ENCODE peak calls at places on chromosomes 12 and 14, in four cellular contexts. One of them, this sample, is unnamed.

GRCh38 chr14:95256011-95256775 is 63.5 kb downstream of the CLMN start:
- DNase-seq in neural progenitor cell: peak; percentile 41
- DNase-seq in cardiac muscle cell: no peak
- DNase-seq in fibroblast of lung: no peak
- DNase-seq in this sample: no peak

GRCh38 chr14:92903359-92903758 is 19.6 kb upstream of the CHGA start:
- DNase-seq in neural progenitor cell: no peak
- DNase-seq in cardiac muscle cell: no peak
- DNase-seq in fibroblast of lung: no peak
- DNase-seq in this sample: no peak

GRCh38 chr12:64019654-64020053 is 175.2 kb downstream of the SRGAP1 start:
- DNase-seq in neural progenitor cell: no peak
- DNase-seq in cardiac muscle cell: no peak
- DNase-seq in fibroblast of lung: no peak
- DNase-seq in this sample: no peak

GRCh38 chr12:9064815-9065606 is 50.7 kb downstream of the A2M start:
- DNase-seq in neural progenitor cell: peak; percentile 77
- DNase-seq in cardiac muscle cell: peak; percentile 65
- DNase-seq in fibroblast of lung: peak; percentile 55
- DNase-seq in this sample: no peak

GRCh38 chr12:52776913-52777395 is at the start of gene KRT76:
- DNase-seq in neural progenitor cell: no peak
- DNase-seq in cardiac muscle cell: no peak
- DNase-seq in fibroblast of lung: no peak
- DNase-seq in this sample: no peak

GRCh38 chr14:105974902-105975301 is 448.5 kb downstream of the TMEM121 start:
- DNase-seq in neural progenitor cell: no peak
- DNase-seq in cardiac muscle cell: no peak
- DNase-seq in fibroblast of lung: no peak
- DNase-seq in this sample: no peak

GRCh38 chr12:77999074-77999715 is 168.5 kb downstream of the NAV3 start:
- DNase-seq in neural progenitor cell: no peak
- DNase-seq in cardiac muscle cell: no peak
- DNase-seq in fibroblast of lung: no peak
- DNase-seq in this sample: no peak

GRCh38 chr12:131366261-131366871 is 344.5 kb upstream of the SFSWAP start:
- DNase-seq in neural progenitor cell: no peak
- DNase-seq in cardiac muscle cell: no peak
- DNase-seq in fibroblast of lung: no peak
- DNase-seq in this sample: no peak

GRCh38 chr12:83793616-83794015 is 1106.9 kb downstream of the TMTC2 start:
- DNase-seq in neural progenitor cell: no peak
- DNase-seq in cardiac muscle cell: no peak
- DNase-seq in fibroblast of lung: peak; percentile 11
- DNase-seq in this sample: no peak

GRCh38 chr14:60618200-60618599 is 31.1 kb downstream of the SIX1 start:
- DNase-seq in neural progenitor cell: no peak
- DNase-seq in cardiac muscle cell: no peak
- DNase-seq in fibroblast of lung: no peak
- DNase-seq in this sample: no peak

GRCh38 chr12:126685636-126686035 is 1581.3 kb upstream of the TMEM132C start:
- DNase-seq in neural progenitor cell: no peak
- DNase-seq in cardiac muscle cell: no peak
- DNase-seq in fibroblast of lung: no peak
- DNase-seq in this sample: no peak

GRCh38 chr14:96590190-96590860 is 88.1 kb downstream of the PAPOLA start:
- DNase-seq in neural progenitor cell: peak; percentile 30
- DNase-seq in cardiac muscle cell: no peak
- DNase-seq in fibroblast of lung: no peak
- DNase-seq in this sample: no peak

GRCh38 chr14:55843718-55844403 is 263.9 kb downstream of the KTN1 start:
- DNase-seq in neural progenitor cell: no peak
- DNase-seq in cardiac muscle cell: no peak
- DNase-seq in fibroblast of lung: peak; percentile 36
- DNase-seq in this sample: no peak

GRCh38 chr14:96754845-96755184 is 42.4 kb upstream of the VRK1 start:
- DNase-seq in neural progenitor cell: peak; percentile 81
- DNase-seq in cardiac muscle cell: no peak
- DNase-seq in fibroblast of lung: no peak
- DNase-seq in this sample: no peak

GRCh38 chr12:11927311-11927935 is 143.3 kb upstream of the BCL2L14 start:
- DNase-seq in neural progenitor cell: peak; percentile 72
- DNase-seq in cardiac muscle cell: peak; percentile 89
- DNase-seq in fibroblast of lung: peak; percentile 49
- DNase-seq in this sample: no peak

GRCh38 chr12:110937104-110937641 is 16.8 kb upstream of the MYL2 start:
- DNase-seq in neural progenitor cell: peak; percentile 81
- DNase-seq in cardiac muscle cell: peak; percentile 59
- DNase-seq in fibroblast of lung: peak; percentile 31
- DNase-seq in this sample: no peak

GRCh38 chr12:78229491-78230209 is 399.0 kb downstream of the NAV3 start:
- DNase-seq in neural progenitor cell: peak; percentile 60
- DNase-seq in cardiac muscle cell: peak; percentile 56
- DNase-seq in fibroblast of lung: peak; percentile 54
- DNase-seq in this sample: no peak

GRCh38 chr12:29725587-29726320 is 58.0 kb downstream of the TMTC1 start:
- DNase-seq in neural progenitor cell: no peak
- DNase-seq in cardiac muscle cell: peak; percentile 97
- DNase-seq in fibroblast of lung: peak; percentile 81
- DNase-seq in this sample: peak; percentile 89

GRCh38 chr12:2179953-2180736 is 127.4 kb downstream of the CACNA1C start:
- DNase-seq in neural progenitor cell: no peak
- DNase-seq in cardiac muscle cell: peak; percentile 94
- DNase-seq in fibroblast of lung: peak; percentile 98
- DNase-seq in this sample: peak; percentile 93

GRCh38 chr12:113278631-113279030 is 56.3 kb downstream of the SLC8B1 start:
- DNase-seq in neural progenitor cell: no peak
- DNase-seq in cardiac muscle cell: no peak
- DNase-seq in fibroblast of lung: no peak
- DNase-seq in this sample: no peak

GRCh38 chr12:24944598-24944975 is 4.3 kb downstream of the BCAT1 start:
- DNase-seq in neural progenitor cell: no peak
- DNase-seq in cardiac muscle cell: no peak
- DNase-seq in fibroblast of lung: no peak
- DNase-seq in this sample: no peak

GRCh38 chr12:53452159-53453077 is 516 bp downstream of the PCBP2 start:
- DNase-seq in neural progenitor cell: peak; percentile 95
- DNase-seq in cardiac muscle cell: peak; percentile 94
- DNase-seq in fibroblast of lung: peak; percentile 91
- DNase-seq in this sample: peak; percentile 90

GRCh38 chr12:121524196-121524930 is 56.5 kb downstream of the KDM2B start:
- DNase-seq in neural progenitor cell: peak; percentile 38
- DNase-seq in cardiac muscle cell: no peak
- DNase-seq in fibroblast of lung: no peak
- DNase-seq in this sample: no peak

GRCh38 chr14:94593749-94594431 is 12.7 kb downstream of the SERPINA5 start:
- DNase-seq in neural progenitor cell: no peak
- DNase-seq in cardiac muscle cell: no peak
- DNase-seq in fibroblast of lung: no peak
- DNase-seq in this sample: no peak

GRCh38 chr12:69732088-69732487 is 6.6 kb upstream of the RAB3IP start:
- DNase-seq in neural progenitor cell: no peak
- DNase-seq in cardiac muscle cell: no peak
- DNase-seq in fibroblast of lung: peak; percentile 9
- DNase-seq in this sample: no peak

GRCh38 chr14:56686416-56686815 is 106.8 kb downstream of the TMEM260 start:
- DNase-seq in neural progenitor cell: peak; percentile 73
- DNase-seq in cardiac muscle cell: no peak
- DNase-seq in fibroblast of lung: no peak
- DNase-seq in this sample: no peak

GRCh38 chr12:50520345-50520744 is 15.6 kb downstream of the DIP2B start:
- DNase-seq in neural progenitor cell: no peak
- DNase-seq in cardiac muscle cell: no peak
- DNase-seq in fibroblast of lung: no peak
- DNase-seq in this sample: no peak

GRCh38 chr12:131803995-131804521 is 24.1 kb upstream of the MMP17 start:
- DNase-seq in neural progenitor cell: no peak
- DNase-seq in cardiac muscle cell: peak; percentile 65
- DNase-seq in fibroblast of lung: peak; percentile 36
- DNase-seq in this sample: no peak

GRCh38 chr14:92511472-92512247 is 1.9 kb upstream of the RIN3 start:
- DNase-seq in neural progenitor cell: no peak
- DNase-seq in cardiac muscle cell: peak; percentile 96
- DNase-seq in fibroblast of lung: peak; percentile 95
- DNase-seq in this sample: no peak

GRCh38 chr12:7907009-7907408 is 29.0 kb downstream of the SLC2A3 start:
- DNase-seq in neural progenitor cell: peak; percentile 51
- DNase-seq in cardiac muscle cell: peak; percentile 48
- DNase-seq in fibroblast of lung: peak; percentile 57
- DNase-seq in this sample: no peak

GRCh38 chr12:40168868-40169267 is 55.9 kb upstream of the LRRK2 start:
- DNase-seq in neural progenitor cell: no peak
- DNase-seq in cardiac muscle cell: no peak
- DNase-seq in fibroblast of lung: no peak
- DNase-seq in this sample: no peak

GRCh38 chr14:95533391-95533821 is 1.4 kb upstream of the GLRX5 start:
- DNase-seq in neural progenitor cell: peak; percentile 27
- DNase-seq in cardiac muscle cell: peak; percentile 64
- DNase-seq in fibroblast of lung: peak; percentile 58
- DNase-seq in this sample: no peak

GRCh38 chr12:25056011-25056410 is 107.1 kb upstream of the BCAT1 start:
- DNase-seq in neural progenitor cell: no peak
- DNase-seq in cardiac muscle cell: no peak
- DNase-seq in fibroblast of lung: no peak
- DNase-seq in this sample: no peak

GRCh38 chr12:89389755-89390661 is 37.7 kb upstream of the DUSP6 start:
- DNase-seq in neural progenitor cell: no peak
- DNase-seq in cardiac muscle cell: peak; percentile 78
- DNase-seq in fibroblast of lung: no peak
- DNase-seq in this sample: no peak

GRCh38 chr12:94123127-94123526 is 25.2 kb upstream of the PLXNC1 start:
- DNase-seq in neural progenitor cell: no peak
- DNase-seq in cardiac muscle cell: no peak
- DNase-seq in fibroblast of lung: no peak
- DNase-seq in this sample: no peak

GRCh38 chr14:101973356-101973755 is 9.0 kb downstream of the DYNC1H1 start:
- DNase-seq in neural progenitor cell: no peak
- DNase-seq in cardiac muscle cell: no peak
- DNase-seq in fibroblast of lung: no peak
- DNase-seq in this sample: no peak
- H3K4me1 ChIP-seq in neural progenitor cell: no peaks in the 10 kb centered on the region
- H3K4me1 ChIP-seq in cardiac muscle cell: no peaks in the 10 kb centered on the region
- H3K4me1 ChIP-seq in fibroblast of lung: peaks cover 11% of the 10 kb centered on the region
- H3K4me1 ChIP-seq in this sample: peaks cover 34% of the 10 kb centered on the region

GRCh38 chr14:104900639-104901512 is 23.8 kb upstream of the PLD4 start:
- DNase-seq in neural progenitor cell: no peak
- DNase-seq in cardiac muscle cell: no peak
- DNase-seq in fibroblast of lung: no peak
- DNase-seq in this sample: peak; percentile 49

GRCh38 chr14:104898195-104898558 is 26.5 kb upstream of the PLD4 start:
- DNase-seq in neural progenitor cell: no peak
- DNase-seq in cardiac muscle cell: no peak
- DNase-seq in fibroblast of lung: no peak
- DNase-seq in this sample: peak; percentile 55

GRCh38 chr14:104898870-104899510 is 25.7 kb upstream of the PLD4 start:
- DNase-seq in neural progenitor cell: no peak
- DNase-seq in cardiac muscle cell: peak; percentile 22
- DNase-seq in fibroblast of lung: peak; percentile 5
- DNase-seq in this sample: no peak

GRCh38 chr14:104899781-104900180 is 24.9 kb upstream of the PLD4 start:
- DNase-seq in neural progenitor cell: no peak
- DNase-seq in cardiac muscle cell: no peak
- DNase-seq in fibroblast of lung: no peak
- DNase-seq in this sample: no peak

DNA sequence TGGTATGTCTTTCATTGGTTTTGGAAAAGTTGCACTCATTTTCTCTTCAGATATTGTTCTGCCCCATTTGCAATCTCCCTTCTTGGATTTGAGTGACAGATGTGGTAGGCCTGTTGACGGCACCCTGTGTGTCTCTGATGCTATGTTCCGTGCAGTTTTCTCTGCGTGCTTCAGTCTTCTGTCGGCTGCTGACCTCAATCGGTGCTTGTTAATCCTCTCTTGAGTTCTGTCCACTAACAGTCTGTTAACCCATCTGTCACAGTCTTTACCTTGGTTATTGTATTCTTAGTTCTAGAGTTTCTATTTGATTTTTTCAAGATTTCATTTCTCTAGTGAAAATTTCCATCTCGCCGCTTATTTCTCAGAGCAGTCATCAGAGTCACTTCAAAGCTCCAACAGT is 20.7 kb upstream of the PLD4 start:
- DNase-seq in neural progenitor cell: no peak
- DNase-seq in cardiac muscle cell: no peak
- DNase-seq in fibroblast of lung: no peak
- DNase-seq in this sample: no peak
- H3K4me1 ChIP-seq in neural progenitor cell: no peaks in the 10 kb centered on the region
- H3K4me1 ChIP-seq in cardiac muscle cell: no peaks in the 10 kb centered on the region
- H3K4me1 ChIP-seq in fibroblast of lung: no peaks in the 10 kb centered on the region
- H3K4me1 ChIP-seq in this sample: no peaks in the 10 kb centered on the region

DNA sequence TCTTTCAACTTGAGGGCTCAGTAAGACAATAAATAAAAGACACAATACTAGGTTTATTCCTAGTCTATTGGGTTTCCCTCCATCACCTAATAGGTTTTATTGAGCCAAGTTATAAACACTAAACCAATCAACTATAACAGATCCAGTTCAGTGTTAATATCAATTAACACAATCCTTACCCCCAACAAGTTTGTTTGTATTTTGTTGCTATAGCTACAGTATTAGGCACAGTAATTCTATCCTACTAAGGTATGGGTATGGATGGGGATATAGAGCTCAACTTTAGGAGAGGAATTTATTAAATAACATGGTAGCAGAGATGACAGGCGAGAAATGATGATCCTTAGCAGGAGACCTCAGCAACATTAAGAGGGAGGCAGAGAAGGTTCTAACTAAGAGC is 13.3 kb downstream of the PPP4R3A start:
- DNase-seq in neural progenitor cell: no peak
- DNase-seq in cardiac muscle cell: no peak
- DNase-seq in fibroblast of lung: no peak
- DNase-seq in this sample: no peak
- H3K4me1 ChIP-seq in neural progenitor cell: no peaks in the 10 kb centered on the region
- H3K4me1 ChIP-seq in cardiac muscle cell: peaks cover 20% of the 10 kb centered on the region
- H3K4me1 ChIP-seq in fibroblast of lung: no peaks in the 10 kb centered on the region
- H3K4me1 ChIP-seq in this sample: no peaks in the 10 kb centered on the region

GRCh38 chr12:67658486-67658885 is 9.9 kb downstream of the DYRK2 start:
- DNase-seq in neural progenitor cell: no peak
- DNase-seq in cardiac muscle cell: no peak
- DNase-seq in fibroblast of lung: no peak
- DNase-seq in this sample: no peak
- H3K4me1 ChIP-seq in neural progenitor cell: peaks cover 13% of the 10 kb centered on the region
- H3K4me1 ChIP-seq in cardiac muscle cell: peaks cover 60% of the 10 kb centered on the region
- H3K4me1 ChIP-seq in fibroblast of lung: peaks cover 20% of the 10 kb centered on the region
- H3K4me1 ChIP-seq in this sample: peaks cover 46% of the 10 kb centered on the region